ENCODE peak calls at places on chromosomes 6 and 20, in eight cellular contexts. L is IMR-90, J is stomach, N is tibial artery, C is heart right ventricle, G is A549, K is fibroblast of lung, X is aorta. U is an unnamed sample. For H3K4me1, the result is how much of the 10 kb centered on the place peaks cover.

GRCh38 chr20:57821930-57822329 is 112.1 kb upstream of the PMEPA1 start:
- DNase-seq in L (no peak), J (no peak), N (no peak), C (no peak), G (no peak), K (no peak), X (peak), U (no peak)

GRCh38 chr20:7710440-7710839 is 229.8 kb downstream of the HAO1 start:
- DNase-seq in L (no peak), J (no peak), N (no peak), C (no peak), G (peak), K (no peak), X (no peak), U (no peak)

GRCh38 chr6:157513004-157513603 is 132.1 kb downstream of the ZDHHC14 start:
- DNase-seq in L (peak), J (no peak), N (no peak), C (no peak), G (no peak), K (no peak), X (no peak), U (no peak)

GRCh38 chr6:163900570-163900969 is 486.1 kb downstream of the QKI start:
- DNase-seq in L (peak), J (no peak), N (no peak), C (no peak), G (no peak), K (peak), X (no peak), U (peak)

GRCh38 chr6:28864321-28864923 is 59.4 kb downstream of the TRIM27 start:
- DNase-seq in L (no peak), J (no peak), N (no peak), C (peak), G (no peak), K (no peak), X (no peak), U (no peak)

GRCh38 chr6:156777866-156778614 is 862 bp downstream of the ARID1B start:
- DNase-seq in L (peak), J (peak), N (peak), C (peak), G (peak), K (peak), X (peak), U (peak)

GRCh38 chr6:150599199-150600002 is at the start of gene PLEKHG1:
- DNase-seq in L (no peak), J (peak), N (peak), C (peak), G (peak), K (peak), X (peak), U (peak)

GRCh38 chr6:34953084-34954025 is 64.3 kb downstream of the ANKS1A start:
- DNase-seq in L (peak), J (no peak), N (no peak), C (no peak), G (peak), K (peak), X (no peak), U (peak)

GRCh38 chr20:38888059-38888831 is 38.0 kb upstream of the FAM83D start:
- DNase-seq in L (no peak), J (no peak), N (no peak), C (no peak), G (no peak), K (no peak), X (no peak), U (no peak)

GRCh38 chr6:165390475-165390874 is 81.1 kb upstream of the C6orf118 start:
- DNase-seq in L (no peak), J (no peak), N (no peak), C (no peak), G (no peak), K (no peak), X (no peak), U (no peak)

GRCh38 chr6:123806561-123806960 is 2.9 kb downstream of the NKAIN2 start:
- DNase-seq in L (no peak), J (no peak), N (no peak), C (no peak), G (no peak), K (peak), X (no peak), U (no peak)

GRCh38 chr6:170224694-170225660 is 65.9 kb downstream of the DLL1 start:
- DNase-seq in L (peak), J (peak), N (peak), C (no peak), G (no peak), K (no peak), X (peak), U (peak)

GRCh38 chr20:10329387-10330005 is 104.5 kb downstream of the MKKS start:
- DNase-seq in L (no peak), J (no peak), N (no peak), C (no peak), G (no peak), K (peak), X (no peak), U (no peak)

GRCh38 chr20:64101731-64102621 is 5.4 kb downstream of the NPBWR2 start:
- DNase-seq in L (no peak), J (peak), N (no peak), C (no peak), G (peak), K (no peak), X (peak), U (peak)

GRCh38 chr20:34472246-34472925 is 43.8 kb upstream of the DYNLRB1 start:
- DNase-seq in L (peak), J (no peak), N (no peak), C (no peak), G (no peak), K (peak), X (no peak), U (peak)

GRCh38 chr20:3755269-3755668 is 12.3 kb downstream of the ADISSP start:
- DNase-seq in L (no peak), J (no peak), N (no peak), C (no peak), G (no peak), K (no peak), X (no peak), U (no peak)

GRCh38 chr20:3592931-3593330 is 70.3 kb downstream of the GFRA4 start:
- DNase-seq in L (no peak), J (no peak), N (no peak), C (no peak), G (no peak), K (no peak), X (no peak), U (no peak)

GRCh38 chr20:5658897-5659296 is 91.3 kb upstream of the SHLD1 start:
- DNase-seq in L (peak), J (peak), N (peak), C (peak), G (peak), K (peak), X (peak), U (peak)

GRCh38 chr20:58692579-58693225 is at the start of gene NPEPL1:
- DNase-seq in L (peak), J (peak), N (peak), C (peak), G (peak), K (peak), X (peak), U (peak)

GRCh38 chr20:9458075-9458818 is 56.1 kb upstream of the LAMP5 start:
- DNase-seq in L (peak), J (peak), N (no peak), C (no peak), G (peak), K (peak), X (no peak), U (peak)

GRCh38 chr6:161443868-161444267 is 170.0 kb upstream of the AGPAT4 start:
- DNase-seq in L (no peak), J (no peak), N (no peak), C (peak), G (no peak), K (no peak), X (no peak), U (no peak)

GRCh38 chr20:51258582-51259175 is 235.8 kb upstream of the KCNG1 start:
- DNase-seq in L (peak), J (no peak), N (no peak), C (no peak), G (peak), K (no peak), X (no peak), U (peak)

GRCh38 chr6:56374841-56375369 is 127.5 kb upstream of the COL21A1 start:
- DNase-seq in L (peak), J (no peak), N (peak), C (peak), G (no peak), K (peak), X (no peak), U (peak)

GRCh38 chr6:166351715-166352285 is 9.5 kb upstream of the SFT2D1 start:
- DNase-seq in L (no peak), J (no peak), N (no peak), C (peak), G (no peak), K (no peak), X (no peak), U (no peak)

GRCh38 chr6:139262519-139263300 is 29.1 kb downstream of the TXLNB start:
- DNase-seq in L (peak), J (no peak), N (no peak), C (no peak), G (no peak), K (no peak), X (no peak), U (no peak)

GRCh38 chr6:151443911-151444621 is 7.9 kb downstream of the RMND1 start:
- DNase-seq in L (no peak), J (no peak), N (no peak), C (no peak), G (no peak), K (no peak), X (no peak), U (no peak)

GRCh38 chr6:160509610-160510009 is 154.5 kb downstream of the LPA start:
- DNase-seq in L (no peak), J (no peak), N (no peak), C (no peak), G (no peak), K (no peak), X (no peak), U (no peak)

GRCh38 chr20:60100780-60101179 is 142.6 kb downstream of the CDH26 start:
- DNase-seq in L (no peak), J (no peak), N (no peak), C (no peak), G (no peak), K (no peak), X (no peak), U (no peak)

GRCh38 chr6:72554203-72554564 is 67.7 kb upstream of the KCNQ5 start:
- DNase-seq in L (peak), J (no peak), N (no peak), C (no peak), G (peak), K (no peak), X (no peak), U (peak)

GRCh38 chr20:5445611-5446010 is 128.9 kb upstream of the PROKR2 start:
- DNase-seq in L (no peak), J (no peak), N (no peak), C (no peak), G (no peak), K (no peak), X (no peak), U (no peak)

GRCh38 chr6:30780642-30780920 is 36.2 kb upstream of the IER3 start:
- DNase-seq in L (no peak), J (no peak), N (no peak), C (no peak), G (no peak), K (no peak), X (no peak), U (no peak)

GRCh38 chr20:59525500-59526241 is 78.7 kb upstream of the PHACTR3 start:
- DNase-seq in L (peak), J (peak), N (no peak), C (peak), G (peak), K (peak), X (peak), U (peak)

GRCh38 chr6:141153563-141153962 is 979.2 kb upstream of the GJE1 start:
- DNase-seq in L (no peak), J (no peak), N (no peak), C (no peak), G (no peak), K (no peak), X (no peak), U (no peak)

GRCh38 chr20:52998268-52998667 is 26.1 kb downstream of the TSHZ2 start:
- DNase-seq in L (no peak), J (no peak), N (no peak), C (no peak), G (no peak), K (no peak), X (no peak), U (no peak)

GRCh38 chr20:52999040-52999439 is 26.9 kb downstream of the TSHZ2 start:
- DNase-seq in L (no peak), J (no peak), N (no peak), C (no peak), G (no peak), K (no peak), X (no peak), U (no peak)

GRCh38 chr20:52994184-52994970 is 22.2 kb downstream of the TSHZ2 start:
- DNase-seq in L (no peak), J (no peak), N (no peak), C (no peak), G (no peak), K (no peak), X (no peak), U (no peak)

GRCh38 chr20:52996130-52996529 is 24.0 kb downstream of the TSHZ2 start:
- DNase-seq in L (no peak), J (no peak), N (no peak), C (no peak), G (no peak), K (no peak), X (no peak), U (no peak)

DNA sequence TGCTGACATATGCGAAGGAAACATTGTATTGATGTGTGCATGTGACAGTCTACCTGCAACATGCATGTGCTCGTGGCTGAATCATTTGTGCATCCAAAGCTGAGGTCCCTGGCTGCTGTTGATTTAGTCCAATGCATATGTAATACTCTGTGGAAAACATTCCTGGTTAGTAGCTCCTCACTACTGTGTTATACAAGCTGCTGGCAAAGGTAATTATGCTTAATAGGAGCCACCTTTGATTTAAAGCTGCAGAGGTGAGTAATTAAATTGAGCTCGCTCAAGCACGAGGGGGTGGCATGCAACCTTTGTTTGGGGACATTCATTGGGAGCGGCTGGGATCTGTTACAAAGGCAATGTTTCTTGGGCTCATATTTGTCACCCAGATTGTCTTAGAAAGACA is 24.6 kb downstream of the TSHZ2 start:
- DNase-seq in L (no peak), J (no peak), N (no peak), C (no peak), G (no peak), K (no peak), X (no peak), U (no peak)
- H3K4me1 ChIP-seq in L (under half), J (under half), N (under half), C (under half), G (under half), K (under half), X (under half), U (under half)

GRCh38 chr6:2449572-2449940 is 204.2 kb upstream of the GMDS start:
- DNase-seq in L (no peak), J (no peak), N (no peak), C (no peak), G (no peak), K (no peak), X (no peak), U (no peak)

GRCh38 chr6:2447318-2447717 is 201.9 kb upstream of the GMDS start:
- DNase-seq in L (no peak), J (no peak), N (no peak), C (no peak), G (no peak), K (no peak), X (no peak), U (no peak)

GRCh38 chr6:2450546-2450945 is 205.1 kb upstream of the GMDS start:
- DNase-seq in L (no peak), J (peak), N (no peak), C (peak), G (no peak), K (no peak), X (no peak), U (no peak)

GRCh38 chr6:2454180-2454579 is 208.8 kb upstream of the GMDS start:
- DNase-seq in L (peak), J (no peak), N (no peak), C (no peak), G (no peak), K (no peak), X (no peak), U (no peak)

GRCh38 chr6:2448826-2449571 is 203.6 kb upstream of the GMDS start:
- DNase-seq in L (peak), J (peak), N (no peak), C (peak), G (peak), K (peak), X (no peak), U (peak)
- H3K4me1 ChIP-seq in L (under half), J (under half), N (under half), C (under half), G (under half), K (under half), X (under half), U (under half)

GRCh38 chr6:21993841-21994240 is 303.0 kb downstream of the PRL start:
- DNase-seq in L (no peak), J (no peak), N (no peak), C (no peak), G (no peak), K (no peak), X (no peak), U (no peak)

GRCh38 chr6:21997414-21998037 is 299.3 kb downstream of the PRL start:
- DNase-seq in L (peak), J (no peak), N (no peak), C (no peak), G (no peak), K (no peak), X (no peak), U (no peak)

GRCh38 chr6:21994821-21995220 is 302.0 kb downstream of the PRL start:
- DNase-seq in L (no peak), J (no peak), N (no peak), C (no peak), G (no peak), K (no peak), X (no peak), U (no peak)

GRCh38 chr6:21996425-21997207 is 300.2 kb downstream of the PRL start:
- DNase-seq in L (no peak), J (no peak), N (no peak), C (no peak), G (no peak), K (no peak), X (no peak), U (no peak)

GRCh38 chr6:21995318-21995717 is 301.5 kb downstream of the PRL start:
- DNase-seq in L (no peak), J (no peak), N (no peak), C (no peak), G (no peak), K (no peak), X (no peak), U (no peak)
- H3K4me1 ChIP-seq in L (under half), J (under half), N (under half), C (under half), G (under half), K (under half), X (under half), U (under half)

DNA sequence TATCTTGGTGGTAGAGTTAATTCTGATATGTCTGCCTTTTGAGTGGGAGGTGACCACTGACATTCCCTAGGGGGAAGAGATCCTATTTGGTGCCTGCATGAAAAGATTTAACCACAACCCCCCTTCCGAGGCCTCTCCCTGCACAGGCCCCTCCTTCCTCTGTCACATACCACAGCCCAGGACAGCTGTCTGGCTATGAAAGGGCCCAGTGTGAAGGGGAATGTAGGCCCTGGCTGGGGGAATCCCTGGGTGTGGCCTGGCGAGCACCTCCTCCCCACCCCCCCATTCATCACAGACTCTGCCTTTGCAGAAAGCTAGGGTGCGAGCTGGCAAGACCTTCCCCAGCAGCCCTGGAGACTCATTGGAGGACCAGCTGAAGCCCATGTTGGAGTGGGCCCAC is 27.4 kb upstream of the MAPRE1 start:
- DNase-seq in L (peak), J (no peak), N (no peak), C (no peak), G (no peak), K (no peak), X (no peak), U (peak)
- H3K4me1 ChIP-seq in L (under half), J (under half), N (under half), C (under half), G (under half), K (under half), X (under half), U (under half)

GRCh38 chr20:62255976-62256375 is 17.7 kb downstream of the OSBPL2 start:
- DNase-seq in L (no peak), J (no peak), N (no peak), C (no peak), G (no peak), K (no peak), X (no peak), U (no peak)

GRCh38 chr20:62254021-62254724 is 15.9 kb downstream of the OSBPL2 start:
- DNase-seq in L (no peak), J (no peak), N (no peak), C (no peak), G (no peak), K (no peak), X (no peak), U (no peak)

GRCh38 chr20:62252342-62252966 is 14.1 kb downstream of the OSBPL2 start:
- DNase-seq in L (peak), J (no peak), N (no peak), C (no peak), G (no peak), K (peak), X (no peak), U (no peak)

GRCh38 chr20:62248890-62249560 is 10.7 kb downstream of the OSBPL2 start:
- DNase-seq in L (no peak), J (no peak), N (no peak), C (no peak), G (no peak), K (no peak), X (no peak), U (no peak)

GRCh38 chr20:62253398-62253797 is 15.1 kb downstream of the OSBPL2 start:
- DNase-seq in L (no peak), J (no peak), N (no peak), C (no peak), G (no peak), K (no peak), X (no peak), U (no peak)
- H3K4me1 ChIP-seq in L (under half), J (under half), N (under half), C (under half), G (under half), K (under half), X (under half), U (under half)

DNA sequence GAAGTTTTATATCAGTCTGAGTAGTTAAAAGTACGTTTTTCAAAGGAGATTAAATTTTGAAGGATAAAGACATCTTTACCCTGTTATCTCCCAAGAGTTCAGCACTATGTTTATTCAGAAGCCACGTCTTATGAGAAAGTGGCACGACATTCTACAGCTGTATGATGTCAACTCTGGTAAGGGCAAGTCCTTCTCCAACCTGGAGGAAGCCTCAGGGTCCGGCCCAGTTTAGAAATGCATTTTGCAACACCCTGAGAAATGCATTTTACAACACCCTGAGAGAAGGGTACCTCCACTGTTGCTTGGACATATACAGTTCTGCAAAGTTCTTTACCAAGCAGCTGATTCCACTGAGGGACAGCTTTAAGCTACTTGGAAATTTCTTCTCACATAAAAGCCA is 17.6 kb downstream of the NAPB start:
- DNase-seq in L (peak), J (no peak), N (no peak), C (no peak), G (no peak), K (peak), X (no peak), U (no peak)
- H3K4me1 ChIP-seq in L (under half), J (under half), N (under half), C (under half), G (under half), K (under half), X (under half), U (under half)

GRCh38 chr6:24891004-24891403 is 44.8 kb downstream of the RIPOR2 start:
- DNase-seq in L (no peak), J (no peak), N (no peak), C (no peak), G (no peak), K (no peak), X (no peak), U (no peak)
- H3K4me1 ChIP-seq in L (under half), J (under half), N (under half), C (under half), G (under half), K (under half), X (under half), U (under half)